ENCODE peak calls at places on chromosomes 13 and 19, in five cellular contexts. R is mesenchymal stem cell; U is H9; F is pancreas; V is CD4-positive, alpha-beta memory T cell. A is an unnamed sample.
A peak's percentile ranks its signal among the peaks of the same experiment; 100 is the strongest.

GRCh38 chr13:75432045-75432444 is 49.9 kb downstream of the TBC1D4 start:
- DNase-seq in U (no peak), V (no peak), F (no peak), R (peak; percentile 47), A (no peak)

GRCh38 chr19:28727133-28727834 is 485.7 kb downstream of the UQCRFS1 start:
- DNase-seq in F (peak; percentile 82), R (peak; percentile 26), U (peak; percentile 83), V (no peak), A (peak; percentile 27)

GRCh38 chr19:7658219-7658686 is 10.6 kb upstream of the RETN start:
- DNase-seq in U (no peak), R (no peak), F (no peak), V (peak; percentile 70), A (no peak)

GRCh38 chr13:50370303-50370950 is 355.2 kb downstream of the KCNRG start:
- DNase-seq in V (no peak), U (no peak), R (no peak), F (no peak), A (no peak)

GRCh38 chr13:44842158-44842557 is 147.1 kb downstream of the NUFIP1 start:
- DNase-seq in U (no peak), F (no peak), R (peak; percentile 79), V (no peak), A (no peak)

GRCh38 chr13:43374621-43375020 is 351.2 kb downstream of the DNAJC15 start:
- DNase-seq in V (no peak), U (no peak), R (peak; percentile 37), F (no peak), A (no peak)

GRCh38 chr19:6577410-6578125 is 13.4 kb downstream of the CD70 start:
- DNase-seq in U (peak; percentile 48), V (no peak), R (no peak), F (no peak), A (no peak)

GRCh38 chr19:47129579-47129978 is 1.1 kb upstream of the SAE1 start:
- DNase-seq in R (no peak), U (no peak), V (no peak), F (no peak), A (no peak)

GRCh38 chr13:78182813-78183212 is 264.2 kb upstream of the EDNRB start:
- DNase-seq in V (no peak), U (no peak), R (no peak), F (no peak), A (no peak)

GRCh38 chr19:5057860-5058259 is 88.9 kb downstream of the KDM4B start:
- DNase-seq in R (no peak), F (no peak), U (peak; percentile 60), V (no peak), A (no peak)

GRCh38 chr19:16919496-16919895 is 30.7 kb downstream of the F2RL3 start:
- DNase-seq in F (no peak), R (no peak), V (no peak), U (no peak), A (no peak)

GRCh38 chr13:71602327-71602726 is 264.7 kb downstream of the DACH1 start:
- DNase-seq in U (no peak), R (no peak), F (no peak), V (no peak), A (no peak)

GRCh38 chr13:43360911-43361605 is 337.7 kb downstream of the DNAJC15 start:
- DNase-seq in R (peak; percentile 33), V (no peak), F (no peak), U (no peak), A (no peak)

GRCh38 chr19:30320466-30320865 is 51.7 kb upstream of the ZNF536 start:
- DNase-seq in F (no peak), U (no peak), R (no peak), V (no peak), A (no peak)

GRCh38 chr19:30224689-30225606 is 147.2 kb upstream of the ZNF536 start:
- DNase-seq in F (no peak), R (no peak), V (no peak), U (no peak), A (peak; percentile 27)

DNA sequence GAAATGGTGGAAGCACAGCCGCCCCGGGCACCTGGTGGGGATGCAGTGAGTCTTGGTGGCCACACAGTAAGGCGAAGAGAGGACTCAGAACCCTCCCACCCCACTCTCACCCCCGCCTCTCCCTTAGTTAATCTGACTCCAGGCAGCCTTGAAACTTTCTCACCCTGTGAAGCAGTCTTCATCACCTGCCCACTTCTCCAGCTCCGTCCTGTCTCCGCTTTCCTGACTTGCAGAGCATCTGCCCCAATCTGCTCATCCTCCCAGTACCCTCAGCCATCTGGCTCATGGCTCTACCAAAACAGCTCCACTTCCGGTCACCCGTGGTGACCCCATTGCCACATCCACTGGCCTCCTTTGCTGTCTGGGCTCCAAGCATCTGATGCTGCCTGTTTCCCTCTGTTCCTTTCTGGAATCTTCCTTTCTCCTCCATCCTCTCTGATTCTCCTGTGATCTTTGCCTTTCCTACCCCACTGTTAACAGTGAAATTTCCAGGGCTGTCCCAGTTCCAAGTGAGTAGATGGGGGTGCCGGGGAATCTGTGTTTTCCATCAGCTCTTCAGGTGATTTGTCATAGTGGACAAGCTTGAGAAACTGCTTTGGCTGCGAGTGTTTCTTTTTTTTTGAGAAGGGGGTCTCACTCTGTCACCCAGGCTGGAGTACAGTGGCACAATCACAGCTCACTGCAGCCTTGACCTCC is 4.3 kb downstream of the USF2 start:
- DNase-seq in V (no peak), F (no peak), R (no peak), U (no peak), A (no peak)
- H3K27ac ChIP-seq in V (no peak overlapping the region), F (no peak overlapping the region), R (no peak overlapping the region), U (no peak overlapping the region), A (no peak overlapping the region)

GRCh38 chr19:1168562-1168873 is 5.5 kb downstream of the SBNO2 start:
- DNase-seq in V (no peak), F (no peak), R (no peak), U (no peak), A (no peak)
- H3K27ac ChIP-seq in V (no peak overlapping the region), F (peak overlapping the region; percentile 62), R (peak overlapping the region; percentile 51), U (no peak overlapping the region), A (peak overlapping the region; percentile 98)

DNA sequence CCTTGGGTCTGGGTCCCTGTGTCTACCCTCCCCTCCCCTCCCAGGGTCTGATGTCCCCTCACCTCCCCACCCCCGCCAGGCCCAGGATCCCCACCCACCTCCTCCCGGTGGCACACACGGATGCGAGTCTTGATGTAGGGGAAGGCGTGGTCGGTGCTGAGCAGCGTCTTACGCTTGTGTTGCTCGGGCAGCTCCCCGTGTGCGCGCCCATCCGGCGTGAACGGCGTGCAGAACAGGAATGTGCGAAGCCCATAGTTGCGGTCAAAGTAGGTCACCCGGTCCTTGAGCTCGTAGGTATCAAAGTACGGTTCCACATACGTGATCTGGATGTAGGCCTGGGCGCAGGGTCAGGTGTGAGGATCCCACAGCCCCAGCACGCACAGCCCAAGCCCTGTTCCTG is 4.4 kb upstream of the KANK2 start:
- DNase-seq in F (no peak), R (no peak), U (no peak), V (no peak), A (no peak)
- H3K27ac ChIP-seq in F (no peak overlapping the region), R (no peak overlapping the region), U (no peak overlapping the region), V (no peak overlapping the region), A (no peak overlapping the region)

GRCh38 chr19:35133826-35134225 is 1.0 kb downstream of the LGI4 start:
- DNase-seq in U (no peak), F (no peak), V (no peak), R (no peak), A (no peak)

GRCh38 chr19:35130761-35131720 is 3.8 kb downstream of the LGI4 start:
- DNase-seq in R (no peak), V (peak; percentile 30), F (no peak), U (no peak), A (no peak)

GRCh38 chr19:35134601-35135091 is at the start of gene LGI4:
- DNase-seq in U (no peak), V (no peak), R (no peak), F (no peak), A (no peak)

GRCh38 chr19:35135389-35135909 is 590 bp upstream of the LGI4 start:
- DNase-seq in R (peak; percentile 66), U (peak; percentile 84), F (peak; percentile 90), V (peak; percentile 66), A (peak; percentile 66)

GRCh38 chr19:35132254-35132653 is 2.6 kb downstream of the LGI4 start:
- DNase-seq in R (no peak), F (no peak), U (no peak), V (no peak), A (no peak)
- H3K27ac ChIP-seq in R (no peak overlapping the region), F (no peak overlapping the region), U (no peak overlapping the region), V (no peak overlapping the region), A (no peak overlapping the region)

DNA sequence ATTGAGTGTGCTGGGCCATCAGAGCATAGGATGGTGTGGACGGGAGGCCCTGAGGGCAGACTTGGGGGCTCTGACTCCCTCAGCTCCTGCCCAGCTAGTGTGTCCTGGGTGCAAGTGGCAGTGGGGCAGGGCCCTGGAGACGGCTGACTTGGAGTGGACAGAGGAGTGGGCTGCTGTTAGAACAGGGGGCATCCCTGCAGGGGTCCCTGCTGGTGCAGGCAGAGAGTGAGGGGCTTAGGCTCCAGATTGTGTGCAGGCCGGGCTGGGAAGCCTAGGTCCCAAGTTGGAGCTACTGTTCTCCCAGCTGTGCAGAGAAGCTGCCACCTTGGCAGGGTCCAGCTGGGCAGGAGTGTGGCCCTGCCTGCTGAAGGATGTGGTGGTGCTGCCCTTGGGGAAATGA is 8.6 kb downstream of the KCTD15 start:
- DNase-seq in R (no peak), F (no peak), U (no peak), V (no peak), A (no peak)
- H3K27ac ChIP-seq in R (no peak overlapping the region), F (no peak overlapping the region), U (no peak overlapping the region), V (no peak overlapping the region), A (no peak overlapping the region)

GRCh38 chr13:20192470-20193141 is at the start of gene GJB2:
- DNase-seq in F (peak; percentile 70), U (no peak), R (no peak), V (no peak), A (no peak)
- H3K27ac ChIP-seq in F (no peak within 1 kb of the TSS), U (no peak within 1 kb of the TSS), R (no peak within 1 kb of the TSS), V (no peak within 1 kb of the TSS), A (no peak within 1 kb of the TSS)

DNA sequence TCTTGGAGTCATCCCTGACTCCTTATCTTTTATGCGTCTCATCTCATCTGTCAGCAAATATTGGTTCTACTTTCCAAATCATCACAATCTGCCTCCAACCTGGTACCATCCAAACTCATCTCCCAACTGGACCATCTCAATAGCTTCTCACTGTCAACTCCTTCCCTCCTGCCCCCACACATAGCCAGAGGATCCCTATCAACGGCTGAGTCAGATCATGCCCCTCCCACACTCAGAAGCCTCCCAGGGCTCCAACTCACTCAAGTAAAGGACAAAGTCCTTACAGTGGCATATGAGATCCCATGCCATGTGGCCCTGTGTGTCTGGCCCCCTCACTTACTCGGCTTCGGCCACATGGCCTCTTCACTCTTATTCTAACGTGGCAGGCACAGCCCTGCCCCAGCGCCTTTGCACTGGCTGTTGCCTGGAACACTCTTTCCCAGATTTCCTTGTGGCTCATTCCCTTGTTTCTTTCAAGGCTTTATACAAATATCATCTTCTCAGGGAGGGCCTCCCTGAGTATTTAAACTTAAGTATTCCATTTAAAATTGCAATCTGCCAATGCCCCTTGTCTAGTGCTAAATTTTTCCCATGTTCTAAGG is 4.3 kb downstream of the SPRED3 start:
- DNase-seq in R (peak; percentile 64), U (no peak), F (no peak), V (no peak), A (no peak)
- H3K27ac ChIP-seq in R (no peak overlapping the region), U (no peak overlapping the region), F (no peak overlapping the region), V (no peak overlapping the region), A (no peak overlapping the region)

DNA sequence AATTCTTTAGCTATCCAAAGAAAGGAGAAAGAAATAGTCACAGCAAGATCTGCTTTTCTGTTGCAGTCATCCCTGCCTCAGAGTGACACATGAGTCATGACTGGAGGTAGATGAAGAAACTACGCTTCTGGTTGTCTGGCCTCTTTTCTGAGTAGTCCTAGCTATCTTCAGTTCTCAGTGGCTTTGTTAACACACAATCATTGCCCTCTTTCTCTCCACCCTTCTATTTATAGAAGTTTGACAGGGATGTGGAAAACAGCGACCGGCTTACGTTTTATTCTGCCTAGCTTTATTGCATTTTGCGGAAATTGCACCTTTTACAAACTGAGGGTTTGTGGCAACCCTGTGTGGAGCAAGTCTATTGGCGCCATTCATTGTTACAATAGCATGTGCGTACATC is 26.7 kb downstream of the SPATA13 start:
- DNase-seq in V (no peak), F (no peak), U (no peak), R (peak; percentile 62), A (no peak)
- H3K27ac ChIP-seq in V (no peak overlapping the region), F (no peak overlapping the region), U (no peak overlapping the region), R (no peak overlapping the region), A (no peak overlapping the region)

A was measured in adrenal gland.